ENCODE peak calls at places on chromosome 15, in nine cellular contexts. G is neural progenitor cell; X is right cardiac atrium; D is iPS DF 19.7; R is T-helper 1 cell; E is Right ventricle myocardium inferior; L is fibroblast of gingiva; I is activated T-helper 9 cell treated with anti-CD3 and anti-CD28 coated beads, Interleukin-2, amount 50 U/mL, for 16 hours; N is prostate gland. Q is an unnamed sample.

GRCh38 chr15:57273366-57273765 is 102.9 kb upstream of the CGNL1 start:
- DNase-seq in G (no peak), X (no peak), D (no peak), R (no peak), E (no peak), L (no peak), I (no peak), N (no peak), Q (no peak)

GRCh38 chr15:71103102-71103676 is 12.1 kb upstream of the THSD4 start:
- DNase-seq in G (peak; percentile 26), X (peak; percentile 59), D (no peak), R (no peak), E (no peak), L (peak; percentile 35), I (no peak), N (no peak), Q (peak; percentile 30)

GRCh38 chr15:80633235-80633634 is 61.9 kb upstream of the ABHD17C start:
- DNase-seq in G (no peak), X (no peak), D (no peak), R (no peak), E (no peak), L (no peak), I (no peak), N (no peak), Q (no peak)

GRCh38 chr15:48385431-48385830 is 54.2 kb downstream of the DUT start:
- DNase-seq in G (no peak), X (no peak), D (no peak), R (no peak), E (no peak), L (peak; percentile 98), I (no peak), N (no peak), Q (no peak)

GRCh38 chr15:65796610-65797012 is 4.5 kb upstream of the DENND4A start:
- DNase-seq in G (no peak), X (no peak), D (no peak), R (no peak), E (no peak), L (peak; percentile 67), I (no peak), N (peak; percentile 21), Q (no peak)

GRCh38 chr15:77083381-77084160 is 12.7 kb upstream of the TSPAN3 start:
- DNase-seq in G (peak; percentile 84), X (peak; percentile 91), D (peak; percentile 86), R (peak; percentile 38), E (peak; percentile 88), L (peak; percentile 18), I (peak; percentile 22), N (peak; percentile 50), Q (peak; percentile 94)

GRCh38 chr15:64197425-64197824 is 34.6 kb upstream of the PPIB start:
- DNase-seq in G (no peak), X (no peak), D (no peak), R (no peak), E (no peak), L (peak; percentile 92), I (no peak), N (no peak), Q (no peak)

GRCh38 chr15:92733934-92734521 is 78.5 kb upstream of the FAM174B start:
- DNase-seq in G (no peak), X (peak; percentile 71), D (no peak), R (no peak), E (no peak), L (peak; percentile 31), I (no peak), N (no peak), Q (peak; percentile 31)

GRCh38 chr15:99326235-99326634 is 75.0 kb downstream of the LRRC28 start:
- DNase-seq in G (no peak), X (no peak), D (no peak), R (no peak), E (no peak), L (no peak), I (no peak), N (peak; percentile 29), Q (no peak)

Q was measured in body of pancreas.